ENCODE peak calls at places on chromosomes 12 and 14, in four cellular contexts. G, M, X and K are unnamed samples.

GRCh38 chr12:130872179-130873096 is 572 bp downstream of the RAN start:
- DNase-seq in G (peak), M (no peak), X (peak), K (no peak)

GRCh38 chr14:55336161-55336560 is 64.9 kb downstream of the FBXO34 start:
- DNase-seq in G (no peak), M (no peak), X (no peak), K (peak)

GRCh38 chr12:15956413-15957185 is 45.5 kb downstream of the DERA start:
- DNase-seq in G (no peak), M (no peak), X (no peak), K (peak)

GRCh38 chr12:99959549-99960170 is 25.1 kb downstream of the ANKS1B start:
- DNase-seq in G (no peak), M (no peak), X (no peak), K (no peak)

GRCh38 chr14:94115068-94115591 is 4.6 kb downstream of the IFI27 start:
- DNase-seq in G (no peak), M (no peak), X (no peak), K (peak)

GRCh38 chr12:2113501-2113912 is 60.7 kb downstream of the CACNA1C start:
- DNase-seq in G (no peak), M (no peak), X (no peak), K (peak)

GRCh38 chr14:60485057-60485599 is 735 bp downstream of the C14orf39 start:
- DNase-seq in G (no peak), M (no peak), X (no peak), K (no peak)

GRCh38 chr12:132248439-132249157 is 80.8 kb downstream of the GALNT9 start:
- DNase-seq in G (no peak), M (no peak), X (no peak), K (no peak)

GRCh38 chr14:57769863-57770523 is 95.9 kb downstream of the SLC35F4 start:
- DNase-seq in G (no peak), M (no peak), X (no peak), K (no peak)

GRCh38 chr12:32070370-32070769 is 36.3 kb upstream of the BICD1 start:
- DNase-seq in G (no peak), M (no peak), X (no peak), K (no peak)

GRCh38 chr14:20803221-20803620 is 577 bp upstream of the RNASE1 start:
- DNase-seq in G (no peak), M (no peak), X (no peak), K (no peak)

GRCh38 chr12:113298861-113299545 is 35.9 kb downstream of the SLC8B1 start:
- DNase-seq in G (no peak), M (no peak), X (no peak), K (peak)

GRCh38 chr14:39243831-39244230 is 10.1 kb downstream of the MIA2 start:
- DNase-seq in G (no peak), M (no peak), X (no peak), K (no peak)

GRCh38 chr14:76904100-76904739 is 78.0 kb downstream of the LRRC74A start:
- DNase-seq in G (no peak), M (no peak), X (no peak), K (peak)

GRCh38 chr12:106136263-106136662 is 2.5 kb downstream of the NUAK1 start:
- DNase-seq in G (peak), M (peak), X (peak), K (peak)